ENCODE peak calls at places on chromosomes 4 and X, in seven cellular contexts. T, Q, U, K, N, Y and D are unnamed samples.

GRCh38 chr4:73660808-73661207 is 40.6 kb upstream of the RASSF6 start:
- DNase-seq in K (no peak), Y (no peak), U (no peak), N (no peak), Q (no peak), T (no peak), D (no peak)

GRCh38 chr4:15805583-15806517 is 27.7 kb downstream of the CD38 start:
- DNase-seq in K (peak), U (peak), Q (no peak), T (peak), N (peak), Y (peak), D (peak)

GRCh38 chr4:169906104-169906503 is 120.1 kb downstream of the MFAP3L start:
- DNase-seq in Y (no peak), U (no peak), T (no peak), N (no peak), Q (no peak), K (no peak), D (no peak)

GRCh38 chr4:98932539-98932938 is 3.6 kb upstream of the EIF4E start:
- DNase-seq in Q (no peak), N (no peak), T (no peak), Y (peak), U (no peak), K (no peak), D (no peak)

GRCh38 chr4:189021831-189022230 is 882.6 kb downstream of the TRIML1 start:
- DNase-seq in T (no peak), Q (no peak), N (no peak), Y (peak), U (no peak), K (no peak), D (no peak)

GRCh38 chr4:108030332-108030731 is 40.6 kb downstream of the HADH start:
- DNase-seq in U (peak), K (peak), T (peak), Q (no peak), N (peak), Y (peak), D (peak)

GRCh38 chr4:169208090-169208455 is 62.7 kb downstream of the SH3RF1 start:
- DNase-seq in N (no peak), U (no peak), K (no peak), T (no peak), Y (no peak), Q (no peak), D (no peak)

GRCh38 chr4:30863031-30863430 is 142.9 kb downstream of the PCDH7 start:
- DNase-seq in K (no peak), T (no peak), Q (no peak), U (no peak), N (no peak), Y (peak), D (no peak)

GRCh38 chrX:106039920-106040319 is 1.4 kb upstream of the SERPINA7 start:
- DNase-seq in U (no peak), Q (no peak), K (peak), Y (no peak), T (no peak), N (no peak), D (no peak)

GRCh38 chr4:100722133-100722532 is 204.3 kb upstream of the EMCN start:
- DNase-seq in Q (no peak), N (no peak), T (no peak), Y (no peak), U (no peak), K (no peak), D (no peak)

GRCh38 chrX:68681443-68681941 is 34.0 kb downstream of the STARD8 start:
- DNase-seq in Y (peak), N (no peak), T (no peak), K (no peak), Q (no peak), U (no peak), D (no peak)

GRCh38 chr4:17029964-17030363 is 131.5 kb upstream of the LDB2 start:
- DNase-seq in K (no peak), Q (no peak), N (no peak), Y (no peak), U (no peak), T (no peak), D (no peak)

GRCh38 chr4:3208826-3209225 is 40.1 kb upstream of the MSANTD1 start:
- DNase-seq in T (no peak), K (no peak), Y (no peak), N (no peak), U (no peak), Q (no peak), D (no peak)

GRCh38 chr4:64784125-64784524 is 374.9 kb upstream of the TECRL start:
- DNase-seq in Y (peak), N (no peak), K (no peak), U (no peak), T (no peak), Q (no peak), D (no peak)

GRCh38 chrX:371907-372306 is 14.8 kb downstream of the PPP2R3B start:
- DNase-seq in T (no peak), N (peak), K (no peak), U (no peak), Q (no peak), Y (no peak), D (no peak)

GRCh38 chrX:150409486-150409885 is 46.4 kb downstream of the MAMLD1 start:
- DNase-seq in U (no peak), N (no peak), K (no peak), Y (no peak), T (no peak), Q (no peak), D (no peak)

GRCh38 chrX:149638860-149639259 is 7.3 kb upstream of the TMEM185A start:
- DNase-seq in T (no peak), K (no peak), U (no peak), N (no peak), Y (peak), Q (no peak), D (no peak)

GRCh38 chr4:8504279-8505007 is 63.9 kb downstream of the TRMT44 start:
- DNase-seq in U (no peak), Y (no peak), N (no peak), Q (no peak), K (no peak), T (no peak), D (no peak)

GRCh38 chr4:99471896-99472295 is 36.8 kb upstream of the ADH7 start:
- DNase-seq in Q (no peak), Y (no peak), K (peak), T (no peak), N (no peak), U (no peak), D (no peak)